ENCODE peak calls at places on chromosomes 6 and 20, in four cellular contexts. E, X, C and T are unnamed samples.

GRCh38 chr6:291148-291696 is 1.1 kb upstream of the DUSP22 start:
- DNase-seq in C (no peak), E (no peak), X (no peak), T (no peak)

GRCh38 chr6:64504509-64504908 is 868.9 kb downstream of the PHF3 start:
- DNase-seq in C (no peak), E (no peak), X (no peak), T (no peak)

GRCh38 chr6:27591660-27592059 is 118.8 kb upstream of the ZNF184 start:
- DNase-seq in C (peak), E (no peak), X (no peak), T (no peak)

GRCh38 chr6:41700577-41701347 is 34.6 kb downstream of the TFEB start:
- DNase-seq in C (no peak), E (no peak), X (no peak), T (no peak)

GRCh38 chr6:137146206-137146605 is 27.2 kb downstream of the IL22RA2 start:
- DNase-seq in X (no peak), C (no peak), E (no peak), T (no peak)

GRCh38 chr6:145372671-145373123 is 362.6 kb downstream of the EPM2A start:
- DNase-seq in C (no peak), X (no peak), E (peak), T (peak)

GRCh38 chr20:49979030-49979832 is 3.5 kb upstream of the SNAI1 start:
- DNase-seq in X (no peak), C (peak), E (no peak), T (peak)

GRCh38 chr6:12112540-12113189 is 100.6 kb downstream of the HIVEP1 start:
- DNase-seq in E (no peak), X (no peak), C (no peak), T (no peak)

GRCh38 chr6:161137839-161138544 is 135.9 kb downstream of the AGPAT4 start:
- DNase-seq in X (no peak), E (no peak), C (no peak), T (no peak)

GRCh38 chr20:58647814-58648501 is 3.1 kb upstream of the STX16 start:
- DNase-seq in E (no peak), X (no peak), C (no peak), T (no peak)

GRCh38 chr6:170271771-170272314 is 19.0 kb downstream of the DLL1 start:
- DNase-seq in C (no peak), E (peak), X (peak), T (peak)

GRCh38 chr20:45087115-45087785 is 13.7 kb downstream of the KCNS1 start:
- DNase-seq in X (no peak), E (no peak), C (no peak), T (no peak)

GRCh38 chr6:166852484-166852975 is 103.8 kb downstream of the RNASET2 start:
- DNase-seq in X (no peak), E (no peak), C (no peak), T (no peak)

GRCh38 chr6:1316482-1317220 is 4.8 kb downstream of the FOXQ1 start:
- DNase-seq in C (no peak), E (peak), X (no peak), T (no peak)

GRCh38 chr6:107778242-107778641 is 45.9 kb downstream of the SCML4 start:
- DNase-seq in C (no peak), E (no peak), X (no peak), T (no peak)

GRCh38 chr6:157670466-157671186 is 152.4 kb upstream of the SNX9 start:
- DNase-seq in C (no peak), E (no peak), X (peak), T (no peak)

GRCh38 chr6:56863366-56863765 is 91.5 kb upstream of the BEND6 start:
- DNase-seq in E (no peak), X (no peak), C (no peak), T (no peak)

GRCh38 chr6:7085911-7086310 is 21.9 kb upstream of the RREB1 start:
- DNase-seq in E (no peak), X (no peak), C (no peak), T (no peak)

GRCh38 chr6:105836379-105836778 is 249.8 kb upstream of the PRDM1 start:
- DNase-seq in E (no peak), X (no peak), C (no peak), T (no peak)

GRCh38 chr6:44024597-44025219 is 102.5 kb downstream of the MRPL14 start:
- DNase-seq in E (no peak), C (no peak), X (no peak), T (no peak)

GRCh38 chr6:14468656-14469321 is 351.2 kb downstream of the CD83 start:
- DNase-seq in X (no peak), E (no peak), C (no peak), T (no peak)

GRCh38 chr6:134373282-134373922 is 55.5 kb upstream of the SGK1 start:
- DNase-seq in C (no peak), E (peak), X (peak), T (peak)

GRCh38 chr6:166998256-166999144 is 697 bp upstream of the CEP43 start:
- DNase-seq in X (no peak), E (no peak), C (peak), T (no peak)

GRCh38 chr20:14142964-14143627 is 147.8 kb downstream of the MACROD2 start:
- DNase-seq in C (no peak), X (no peak), E (no peak), T (no peak)

DNA sequence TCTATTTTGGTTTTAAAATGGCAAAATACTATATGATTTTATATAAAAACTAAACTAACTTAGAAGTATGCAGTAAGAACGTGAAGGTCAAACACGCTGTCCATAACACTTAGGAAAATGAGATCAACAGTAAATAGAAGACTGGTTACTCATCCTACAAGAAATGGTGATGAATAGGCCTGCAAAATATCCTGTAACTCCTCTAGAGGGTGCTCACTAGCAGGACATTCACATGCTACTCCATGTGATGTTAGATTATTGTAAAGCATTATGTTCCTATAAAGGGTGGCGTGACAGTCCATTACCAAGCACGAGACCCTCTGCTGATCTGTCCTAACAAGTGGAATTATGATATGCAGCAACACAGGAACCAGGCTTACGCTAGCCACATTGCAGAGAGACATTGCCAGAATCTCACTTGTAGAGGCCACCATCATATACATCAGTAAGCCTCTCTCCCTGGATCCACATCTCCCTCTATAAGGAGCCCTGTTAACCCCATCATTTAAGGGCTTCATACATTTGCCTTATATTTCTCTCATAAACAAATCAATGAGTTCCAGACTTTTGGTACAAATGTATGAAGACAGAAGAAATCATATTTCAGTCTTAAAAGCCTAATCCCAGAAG is 18.0 kb upstream of the DEFB129 start:
- DNase-seq in C (peak), X (peak), E (no peak), T (peak)
- TF ChIP-seq SPI1 in C (no peak), X (no peak), E (no peak), T (no peak)

GRCh38 chr6:30071081-30071818 is 4.3 kb downstream of the PPP1R11 start:
- DNase-seq in X (no peak), C (no peak), E (no peak), T (no peak)
- TF ChIP-seq POLR2AphosphoS5 in X (no peak), C (no peak), E (no peak), T (no peak)

DNA sequence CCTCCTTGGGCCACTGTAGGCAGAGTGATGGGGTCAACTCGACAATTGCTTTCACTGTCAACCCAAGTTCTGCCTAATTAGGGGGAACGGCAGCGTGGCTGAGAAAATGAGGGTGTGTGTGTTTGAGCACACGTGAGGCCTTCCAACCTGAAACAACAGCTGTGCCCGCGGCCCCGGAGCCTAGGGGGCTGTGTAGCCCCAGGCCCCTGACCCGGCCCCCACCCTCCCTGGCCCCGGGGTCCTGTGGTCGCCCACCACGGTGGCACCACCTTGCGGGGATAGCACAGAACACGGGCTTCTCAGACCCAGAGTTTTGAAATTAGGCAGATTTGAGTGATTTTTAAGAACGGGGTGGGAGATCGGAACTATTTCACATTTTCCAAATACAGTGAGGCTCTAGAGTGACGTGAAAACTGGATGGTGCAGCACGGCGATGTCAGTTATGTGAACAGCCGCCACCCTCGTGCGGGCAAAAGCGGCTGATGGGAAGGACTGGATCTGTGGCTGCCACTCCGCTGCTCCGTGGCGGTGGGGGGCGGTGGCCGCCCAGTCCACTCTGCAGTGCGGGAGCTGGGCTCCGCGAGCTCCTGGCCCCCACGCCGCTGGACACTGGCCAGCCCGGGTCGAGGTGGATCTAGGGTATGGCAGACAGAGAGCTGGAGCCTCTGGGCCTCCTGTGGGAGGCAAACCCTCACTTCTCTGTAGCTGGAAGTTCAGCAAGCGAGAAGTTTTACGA is 17.2 kb upstream of the BHLHE23 start:
- DNase-seq in E (no peak), X (no peak), C (no peak), T (no peak)
- TF ChIP-seq SPI1 in E (no peak), X (no peak), C (no peak), T (no peak)

DNA sequence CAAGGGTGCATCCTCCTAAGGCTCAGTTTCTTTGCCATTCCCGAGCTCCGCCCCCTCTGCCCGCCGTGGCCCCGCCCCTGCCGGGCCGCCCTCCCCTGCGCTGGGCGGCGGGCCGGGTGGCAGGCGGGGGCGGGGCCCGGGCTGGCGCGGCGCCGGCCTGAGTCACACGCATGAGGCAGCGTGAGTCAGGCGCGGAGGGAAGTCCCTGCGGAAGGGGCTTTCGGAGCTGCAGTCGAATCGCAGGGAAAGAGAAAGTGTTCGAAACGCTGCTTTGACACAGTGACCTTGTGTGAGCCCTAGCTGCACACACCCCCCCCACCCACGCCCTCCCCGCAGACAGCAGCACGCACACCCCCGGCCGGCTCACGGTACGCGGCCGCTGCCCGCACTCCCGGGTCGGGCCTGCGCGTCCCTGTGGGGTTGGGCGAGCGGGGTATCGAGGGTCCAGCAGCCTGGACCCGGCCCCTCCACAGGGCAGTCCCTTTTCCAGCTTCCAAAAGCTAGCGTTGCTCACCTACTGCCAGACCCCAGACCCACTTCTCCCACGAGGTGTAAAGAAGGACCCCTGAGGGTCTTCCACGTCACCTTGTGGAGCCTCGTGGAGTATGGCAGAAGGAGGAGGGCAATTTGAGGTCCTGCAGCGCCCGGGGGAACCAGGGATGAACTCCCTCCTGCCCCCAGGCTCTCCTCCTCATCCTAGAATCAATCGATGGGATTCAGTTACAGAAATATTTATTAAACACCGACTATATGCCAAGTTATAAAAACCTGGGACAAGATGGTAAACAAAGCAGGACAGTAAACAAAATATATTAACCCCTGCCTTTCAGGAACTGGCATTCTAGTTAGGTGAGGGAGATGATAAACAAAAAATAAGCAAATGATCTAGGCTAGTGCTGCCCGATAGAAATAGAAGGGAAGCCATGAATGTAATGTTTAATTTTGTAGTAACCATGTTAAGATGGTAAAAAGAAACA is 12.4 kb upstream of the HMGA1 start:
- DNase-seq in C (peak), X (peak), E (peak), T (peak)
- TF ChIP-seq POLR2AphosphoS5 in C (peak), X (peak), E (peak), T (no peak)

GRCh38 chr20:11497543-11497942 is 420.1 kb upstream of the BTBD3 start:
- DNase-seq in E (no peak), X (no peak), C (no peak), T (no peak)

GRCh38 chr20:11492391-11492790 is 425.3 kb upstream of the BTBD3 start:
- DNase-seq in E (no peak), X (no peak), C (no peak), T (no peak)

GRCh38 chr20:11492846-11493245 is 424.8 kb upstream of the BTBD3 start:
- DNase-seq in C (no peak), X (no peak), E (no peak), T (no peak)

GRCh38 chr20:11499235-11499634 is 418.5 kb upstream of the BTBD3 start:
- DNase-seq in X (no peak), C (no peak), E (no peak), T (no peak)

DNA sequence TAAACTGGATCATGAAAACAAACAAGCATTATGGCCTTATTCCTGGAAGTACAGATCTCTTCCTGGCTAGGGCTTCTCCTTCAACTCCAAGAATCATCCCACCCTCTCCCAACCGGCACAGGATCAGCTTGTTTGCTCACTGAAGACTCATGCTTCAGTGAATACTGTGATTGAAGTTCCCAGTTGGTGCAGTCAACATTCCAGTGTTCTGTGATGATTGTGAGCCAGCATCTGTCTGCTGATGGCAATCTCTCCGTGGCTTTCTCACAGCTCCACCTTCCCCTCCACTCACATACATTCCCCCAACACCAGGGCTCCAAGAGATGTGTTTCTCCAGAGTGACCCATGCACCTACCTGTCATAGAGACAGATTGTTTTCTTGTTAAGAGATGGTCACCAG is 421.3 kb upstream of the BTBD3 start:
- DNase-seq in E (no peak), X (no peak), C (no peak), T (no peak)
- TF ChIP-seq SPI1 in E (no peak), X (no peak), C (no peak), T (no peak)

GRCh38 chr6:30940361-30941001 is at the start of gene MUCL3:
- DNase-seq in C (peak), X (no peak), E (no peak), T (no peak)

GRCh38 chr6:30937265-30937664 is 3.5 kb upstream of the MUCL3 start:
- DNase-seq in C (no peak), E (no peak), X (no peak), T (no peak)

GRCh38 chr6:30942338-30943060 is 1.7 kb downstream of the MUCL3 start:
- DNase-seq in X (peak), E (no peak), C (peak), T (no peak)

GRCh38 chr6:30938730-30939129 is 2.0 kb upstream of the MUCL3 start:
- DNase-seq in X (no peak), E (no peak), C (no peak), T (no peak)

DNA sequence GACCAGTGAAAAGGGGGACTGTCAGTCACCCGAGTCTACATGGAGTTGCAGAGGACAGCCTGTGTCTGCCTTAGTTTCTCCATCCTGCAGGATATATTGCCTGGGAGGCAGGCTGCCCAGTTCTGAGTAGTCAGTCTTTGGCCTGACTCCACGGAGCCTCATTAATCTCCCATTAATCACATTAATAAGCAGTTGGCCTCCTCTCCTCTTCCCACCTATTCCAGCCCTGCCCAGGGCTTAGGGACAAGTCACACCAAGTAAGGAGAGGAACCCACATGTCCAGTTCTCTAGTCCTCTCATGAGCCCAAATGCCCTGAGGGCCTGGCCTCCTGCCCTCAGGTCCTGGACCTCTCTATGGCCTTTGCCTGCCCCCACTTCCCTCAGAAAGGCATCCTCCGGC is 1.3 kb upstream of the MUCL3 start:
- DNase-seq in X (no peak), E (no peak), C (no peak), T (no peak)
- TF ChIP-seq POLR2AphosphoS5 in X (no peak), E (no peak), C (no peak), T (no peak)

GRCh38 chr20:47566269-47566668 is 64.6 kb downstream of the NCOA3 start:
- DNase-seq in C (peak), X (no peak), E (no peak), T (no peak)

GRCh38 chr20:47571426-47571825 is 69.7 kb downstream of the NCOA3 start:
- DNase-seq in E (no peak), X (no peak), C (no peak), T (no peak)

GRCh38 chr20:47568019-47568418 is 66.3 kb downstream of the NCOA3 start:
- DNase-seq in E (no peak), X (no peak), C (no peak), T (no peak)

GRCh38 chr20:47572105-47572729 is 70.5 kb downstream of the NCOA3 start:
- DNase-seq in E (no peak), X (no peak), C (no peak), T (no peak)

GRCh38 chr20:47568837-47569410 is 67.2 kb downstream of the NCOA3 start:
- DNase-seq in X (no peak), C (no peak), E (no peak), T (no peak)
- TF ChIP-seq SPI1 in X (no peak), C (no peak), E (no peak), T (no peak)

GRCh38 chr20:59678951-59679350 is 74.6 kb downstream of the PHACTR3 start:
- DNase-seq in X (no peak), E (no peak), C (no peak), T (no peak)

GRCh38 chr20:59676877-59677140 is 72.5 kb downstream of the PHACTR3 start:
- DNase-seq in E (no peak), C (no peak), X (no peak), T (no peak)

GRCh38 chr20:59678286-59678685 is 73.9 kb downstream of the PHACTR3 start:
- DNase-seq in E (no peak), C (no peak), X (no peak), T (no peak)

GRCh38 chr20:59676126-59676876 is 72.0 kb downstream of the PHACTR3 start:
- DNase-seq in C (no peak), E (no peak), X (no peak), T (no peak)

GRCh38 chr20:59677586-59677985 is 73.2 kb downstream of the PHACTR3 start:
- DNase-seq in C (no peak), X (no peak), E (no peak), T (no peak)
- TF ChIP-seq POLR2AphosphoS5 in C (no peak), X (no peak), E (no peak), T (no peak)

GRCh38 chr20:2330090-2330695 is 34.4 kb downstream of the TGM3 start:
- DNase-seq in C (no peak), E (no peak), X (peak), T (no peak)
- TF ChIP-seq SPI1 in C (no peak), E (no peak), X (peak), T (no peak)